ENCODE peak calls at places on chromosomes 11 and 22, in eight cellular contexts. S is tibial nerve, B is IMR-90, T is uterus, Y is sigmoid colon, Z is stomach, D is heart left ventricle, X is ovary. R is an unnamed sample.

GRCh38 chr11:12411806-12412727 is 34.7 kb downstream of the PARVA start:
- DNase-seq in S (peak; percentile 41), B (peak; percentile 95), T (peak; percentile 75), Y (peak; percentile 95), Z (peak; percentile 57), D (peak; percentile 59), X (peak; percentile 70), R (peak; percentile 64)

GRCh38 chr22:40432167-40432566 is 61.8 kb downstream of the SGSM3 start:
- DNase-seq in S (no peak), B (no peak), T (no peak), Y (no peak), Z (no peak), D (no peak), X (no peak), R (no peak)

GRCh38 chr11:64444838-64445441 is 86.0 kb downstream of the RPS6KA4 start:
- DNase-seq in S (no peak), B (peak; percentile 17), T (no peak), Y (peak; percentile 27), Z (no peak), D (no peak), X (no peak), R (no peak)

GRCh38 chr11:68542617-68543016 is 82.1 kb downstream of the PPP6R3 start:
- DNase-seq in S (no peak), B (peak; percentile 93), T (peak; percentile 45), Y (peak; percentile 83), Z (no peak), D (no peak), X (peak; percentile 41), R (no peak)

GRCh38 chr22:35170716-35171697 is 86.3 kb upstream of the HMGXB4 start:
- DNase-seq in S (no peak), B (no peak), T (no peak), Y (no peak), Z (no peak), D (no peak), X (no peak), R (no peak)

GRCh38 chr11:36411202-36411640 is 98.9 kb downstream of the TRAF6 start:
- DNase-seq in S (no peak), B (no peak), T (no peak), Y (no peak), Z (peak; percentile 28), D (no peak), X (no peak), R (no peak)

GRCh38 chr22:26570864-26571525 is 18.9 kb downstream of the TPST2 start:
- DNase-seq in S (no peak), B (no peak), T (no peak), Y (no peak), Z (no peak), D (no peak), X (no peak), R (no peak)

GRCh38 chr22:50488006-50488677 is 1.5 kb downstream of the MIOX start:
- DNase-seq in S (no peak), B (no peak), T (no peak), Y (no peak), Z (no peak), D (no peak), X (peak; percentile 16), R (no peak)

GRCh38 chr11:88521354-88522310 is 184.1 kb upstream of the CTSC start:
- DNase-seq in S (no peak), B (peak; percentile 34), T (no peak), Y (no peak), Z (no peak), D (no peak), X (no peak), R (no peak)

GRCh38 chr11:2586091-2586792 is 113.6 kb downstream of the KCNQ1OT1 start:
- DNase-seq in S (no peak), B (no peak), T (peak; percentile 55), Y (peak; percentile 57), Z (peak; percentile 13), D (peak; percentile 14), X (no peak), R (peak; percentile 1)

GRCh38 chr11:1598816-1599215 is 722 bp upstream of the KRTAP5-2 start:
- DNase-seq in S (no peak), B (no peak), T (no peak), Y (no peak), Z (no peak), D (no peak), X (no peak), R (no peak)

GRCh38 chr22:45718391-45718790 is 46.8 kb downstream of the ATXN10 start:
- DNase-seq in S (no peak), B (no peak), T (no peak), Y (no peak), Z (no peak), D (no peak), X (no peak), R (no peak)

GRCh38 chr11:107780775-107781174 is 68.9 kb upstream of the SLN start:
- DNase-seq in S (no peak), B (no peak), T (no peak), Y (no peak), Z (no peak), D (no peak), X (no peak), R (no peak)

GRCh38 chr22:45844949-45845613 is 131.9 kb downstream of the WNT7B start:
- DNase-seq in S (no peak), B (no peak), T (no peak), Y (no peak), Z (no peak), D (no peak), X (no peak), R (no peak)

GRCh38 chr22:21739828-21740377 is 4.3 kb upstream of the YPEL1 start:
- DNase-seq in S (no peak), B (no peak), T (no peak), Y (no peak), Z (no peak), D (no peak), X (no peak), R (no peak)

GRCh38 chr22:46219650-46220049 is 30.4 kb downstream of the CDPF1 start:
- DNase-seq in S (no peak), B (no peak), T (no peak), Y (no peak), Z (no peak), D (no peak), X (no peak), R (no peak)

GRCh38 chr11:125892994-125893393 is 5.5 kb downstream of the HYLS1 start:
- DNase-seq in S (no peak), B (no peak), T (no peak), Y (no peak), Z (no peak), D (no peak), X (no peak), R (no peak)

GRCh38 chr22:30488121-30488520 is 16.3 kb upstream of the SEC14L3 start:
- DNase-seq in S (no peak), B (no peak), T (no peak), Y (no peak), Z (no peak), D (no peak), X (no peak), R (no peak)

GRCh38 chr11:80841716-80842115 is 1400.9 kb upstream of the TENM4 start:
- DNase-seq in S (no peak), B (no peak), T (no peak), Y (no peak), Z (no peak), D (no peak), X (no peak), R (no peak)

GRCh38 chr22:26646158-26646557 is 11.2 kb upstream of the MIAT start:
- DNase-seq in S (no peak), B (peak; percentile 55), T (no peak), Y (no peak), Z (no peak), D (no peak), X (no peak), R (no peak)

GRCh38 chr11:77473001-77473800 is 693 bp downstream of the PAK1 start:
- DNase-seq in S (no peak), B (no peak), T (peak; percentile 42), Y (peak; percentile 72), Z (peak; percentile 62), D (peak; percentile 33), X (peak; percentile 77), R (peak; percentile 65)
- TF ChIP-seq POLR2A in S (no peak), B (no peak), T (no peak), Y (no peak), Z (no peak), D (no peak), X (no peak), R (no peak)

GRCh38 chr11:8784936-8785335 is 102.3 kb downstream of the RPL27A start:
- DNase-seq in S (no peak), B (no peak), T (no peak), Y (no peak), Z (no peak), D (no peak), X (no peak), R (no peak)
- H3K36me3 ChIP-seq in S (no peaks in the 10 kb centered on the region), B (peaks cover 7% of the 10 kb centered on the region), T (no peaks in the 10 kb centered on the region), Y (no peaks in the 10 kb centered on the region), Z (no peaks in the 10 kb centered on the region), D (no peaks in the 10 kb centered on the region), X (no peaks in the 10 kb centered on the region), R (no peaks in the 10 kb centered on the region)

DNA sequence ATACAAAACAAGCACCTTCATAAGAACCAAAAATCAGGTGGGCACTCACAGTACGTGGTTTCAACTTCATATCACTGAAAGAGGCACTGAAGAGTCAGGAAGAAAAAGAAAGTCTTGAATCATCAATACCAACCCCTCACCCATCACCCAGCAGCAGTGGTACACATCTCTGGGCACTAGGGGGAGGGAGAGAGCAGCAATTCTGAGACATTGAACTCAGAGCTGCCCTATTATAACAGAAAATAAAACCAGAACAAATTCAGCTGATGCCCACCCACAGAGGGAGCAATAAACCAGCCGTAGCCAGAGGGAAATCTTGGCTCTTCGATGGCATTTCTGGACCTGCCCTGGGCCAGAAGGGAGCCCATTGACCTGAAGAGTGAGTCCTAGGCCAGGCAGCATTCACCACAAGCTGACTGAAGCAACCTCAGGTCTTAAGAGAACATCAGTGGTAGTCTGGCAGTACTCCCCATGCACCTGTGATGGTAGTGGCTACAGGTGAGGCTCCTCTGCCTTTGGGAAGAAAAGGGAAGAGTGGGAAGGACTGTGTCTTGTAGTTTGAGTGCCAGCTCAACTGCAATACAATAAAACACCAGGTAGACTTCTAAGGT is 42.2 kb upstream of the FAM181B start:
- DNase-seq in S (no peak), B (peak; percentile 47), T (no peak), Y (no peak), Z (no peak), D (no peak), X (no peak), R (no peak)
- TF ChIP-seq CTCF in S (peak; percentile 15), B (peak; percentile 84), T (no peak), Y (no peak), Z (peak; percentile 18), D (no peak), X (no peak), R (no peak)

DNA sequence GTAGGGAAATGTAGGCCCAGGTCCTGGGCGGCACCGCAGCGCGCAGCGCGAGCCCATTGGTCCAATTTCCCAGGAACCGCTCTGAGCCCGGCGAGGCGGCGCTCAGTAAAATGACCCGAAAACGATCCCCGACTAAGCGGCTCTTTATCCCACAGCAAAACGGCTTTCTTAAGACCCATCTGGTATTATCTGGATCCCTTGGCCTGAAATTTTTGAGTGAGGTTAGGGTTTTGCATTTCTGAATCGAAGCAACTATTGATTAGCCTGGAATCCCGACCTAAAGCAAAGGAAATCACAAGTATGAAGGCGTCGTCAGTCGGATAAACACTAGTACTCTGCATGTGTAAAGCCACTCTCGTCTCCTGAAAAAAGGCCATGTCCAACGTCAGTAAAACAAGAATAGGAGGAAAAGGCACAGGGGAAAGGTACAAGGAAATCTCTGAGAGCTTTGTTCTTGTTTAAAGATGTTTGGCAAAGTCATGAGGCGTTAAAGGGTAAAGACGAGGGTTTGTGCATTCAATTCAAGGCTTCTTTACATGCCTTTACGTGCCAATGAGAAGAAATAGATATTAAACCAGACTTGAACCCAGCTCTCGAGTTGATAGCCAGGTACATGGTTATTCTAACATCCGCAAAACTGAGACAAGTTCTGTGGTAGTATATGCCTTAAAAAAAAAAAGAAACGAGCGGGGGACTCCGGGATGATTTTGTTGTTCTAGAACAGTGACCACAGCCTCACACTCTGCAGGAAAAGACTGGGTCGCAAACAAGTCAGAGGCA is 564 bp upstream of the CFL1 start:
- DNase-seq in S (no peak), B (no peak), T (no peak), Y (no peak), Z (no peak), D (no peak), X (no peak), R (no peak)
- TF ChIP-seq POLR2A in S (no peak), B (no peak), T (peak; percentile 62), Y (no peak), Z (no peak), D (no peak), X (no peak), R (no peak)

R was measured in thyroid gland.